ENCODE peak calls at places on chromosomes 3 and 15, in six cellular contexts. H, J, Q, C, L and A are unnamed samples.
A peak's percentile ranks its signal among the peaks of the same experiment; 100 is the strongest.

GRCh38 chr3:53303957-53304356 is 43.4 kb downstream of the DCP1A start:
- DNase-seq in H (peak; percentile 54), J (no peak), Q (no peak), C (no peak), L (no peak), A (no peak)

GRCh38 chr3:128274837-128275236 is 121.6 kb downstream of the EEFSEC start:
- DNase-seq in H (peak; percentile 96), J (no peak), Q (no peak), C (no peak), L (no peak), A (no peak)

GRCh38 chr15:66730168-66731014 is 28.4 kb downstream of the SMAD6 start:
- DNase-seq in H (no peak), J (no peak), Q (no peak), C (no peak), L (no peak), A (no peak)

GRCh38 chr3:31077021-31077601 is 182.7 kb upstream of the GADL1 start:
- DNase-seq in H (peak; percentile 75), J (peak; percentile 27), Q (peak; percentile 46), C (no peak), L (no peak), A (no peak)

GRCh38 chr3:21273256-21273999 is 477.6 kb downstream of the ZNF385D start:
- DNase-seq in H (no peak), J (no peak), Q (no peak), C (no peak), L (no peak), A (no peak)

GRCh38 chr3:172622916-172623700 is 87.8 kb downstream of the NCEH1 start:
- DNase-seq in H (peak; percentile 72), J (no peak), Q (no peak), C (peak; percentile 13), L (no peak), A (peak; percentile 30)

GRCh38 chr3:193960485-193961172 is 175.3 kb upstream of the HES1 start:
- DNase-seq in H (no peak), J (no peak), Q (no peak), C (no peak), L (no peak), A (no peak)

GRCh38 chr3:14576163-14576562 is 36.0 kb upstream of the GRIP2 start:
- DNase-seq in H (no peak), J (no peak), Q (no peak), C (no peak), L (no peak), A (no peak)

GRCh38 chr3:50519471-50520089 is 16.1 kb upstream of the CACNA2D2 start:
- DNase-seq in H (peak; percentile 61), J (peak; percentile 50), Q (peak; percentile 41), C (peak; percentile 62), L (peak; percentile 45), A (peak; percentile 87)

GRCh38 chr3:135736740-135737139 is 228.8 kb upstream of the PPP2R3A start:
- DNase-seq in H (no peak), J (no peak), Q (peak; percentile 21), C (no peak), L (no peak), A (no peak)

GRCh38 chr3:134485075-134485536 is 679 bp downstream of the ANAPC13 start:
- DNase-seq in H (peak; percentile 39), J (peak; percentile 21), Q (peak; percentile 25), C (no peak), L (no peak), A (no peak)

GRCh38 chr3:134487406-134487805 is 1.5 kb downstream of the CEP63 start:
- DNase-seq in H (no peak), J (no peak), Q (no peak), C (no peak), L (no peak), A (no peak)

GRCh38 chr3:134486577-134487041 is 752 bp downstream of the CEP63 start:
- DNase-seq in H (peak; percentile 36), J (no peak), Q (no peak), C (no peak), L (no peak), A (no peak)

GRCh38 chr3:134483195-134483890 is 2.4 kb downstream of the ANAPC13 start:
- DNase-seq in H (peak; percentile 72), J (no peak), Q (no peak), C (no peak), L (no peak), A (no peak)

GRCh38 chr3:134485620-134486576 is at the start of the genes ANAPC13 and CEP63:
- DNase-seq in H (peak; percentile 99), J (peak; percentile 87), Q (peak; percentile 97), C (peak; percentile 88), L (peak; percentile 94), A (peak; percentile 91)
- TF ChIP-seq CTCF in H (no peak), J (no peak), Q (peak; percentile 14), C (no peak), L (no peak), A (no peak)

DNA sequence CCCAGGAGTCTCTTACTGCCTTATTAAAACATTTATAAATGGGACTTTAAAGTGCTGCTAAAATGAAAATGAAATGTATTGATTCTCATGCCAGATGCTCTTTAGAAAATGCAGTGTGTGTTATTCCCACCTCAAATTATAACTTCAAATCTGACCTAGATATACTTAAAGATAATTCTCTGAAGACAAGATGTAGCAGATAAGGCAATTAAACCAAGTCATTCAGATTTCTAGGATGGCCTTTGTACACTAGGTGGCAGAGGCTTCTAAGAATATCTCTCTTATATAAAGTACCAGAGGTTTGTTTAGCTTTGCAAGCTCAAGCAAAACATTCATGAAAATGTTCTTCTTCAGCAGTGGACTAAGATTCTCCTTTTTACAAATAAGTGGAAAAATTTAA is 26.9 kb upstream of the GOLGA8B start:
- DNase-seq in H (peak; percentile 53), J (peak; percentile 15), Q (no peak), C (no peak), L (no peak), A (no peak)
- TF ChIP-seq CTCF in H (peak; percentile 54), J (no peak), Q (no peak), C (no peak), L (peak; percentile 48), A (peak; percentile 16)

GRCh38 chr3:196193037-196193737 is 18.0 kb downstream of the ZDHHC19 start:
- DNase-seq in H (no peak), J (no peak), Q (no peak), C (no peak), L (no peak), A (no peak)

GRCh38 chr3:196189608-196190347 is 21.4 kb downstream of the ZDHHC19 start:
- DNase-seq in H (no peak), J (no peak), Q (no peak), C (no peak), L (no peak), A (no peak)

GRCh38 chr3:196193738-196194541 is 17.3 kb downstream of the ZDHHC19 start:
- DNase-seq in H (no peak), J (no peak), Q (no peak), C (no peak), L (peak; percentile 78), A (no peak)

GRCh38 chr3:196194542-196194915 is 16.7 kb downstream of the ZDHHC19 start:
- DNase-seq in H (no peak), J (no peak), Q (no peak), C (no peak), L (no peak), A (no peak)

DNA sequence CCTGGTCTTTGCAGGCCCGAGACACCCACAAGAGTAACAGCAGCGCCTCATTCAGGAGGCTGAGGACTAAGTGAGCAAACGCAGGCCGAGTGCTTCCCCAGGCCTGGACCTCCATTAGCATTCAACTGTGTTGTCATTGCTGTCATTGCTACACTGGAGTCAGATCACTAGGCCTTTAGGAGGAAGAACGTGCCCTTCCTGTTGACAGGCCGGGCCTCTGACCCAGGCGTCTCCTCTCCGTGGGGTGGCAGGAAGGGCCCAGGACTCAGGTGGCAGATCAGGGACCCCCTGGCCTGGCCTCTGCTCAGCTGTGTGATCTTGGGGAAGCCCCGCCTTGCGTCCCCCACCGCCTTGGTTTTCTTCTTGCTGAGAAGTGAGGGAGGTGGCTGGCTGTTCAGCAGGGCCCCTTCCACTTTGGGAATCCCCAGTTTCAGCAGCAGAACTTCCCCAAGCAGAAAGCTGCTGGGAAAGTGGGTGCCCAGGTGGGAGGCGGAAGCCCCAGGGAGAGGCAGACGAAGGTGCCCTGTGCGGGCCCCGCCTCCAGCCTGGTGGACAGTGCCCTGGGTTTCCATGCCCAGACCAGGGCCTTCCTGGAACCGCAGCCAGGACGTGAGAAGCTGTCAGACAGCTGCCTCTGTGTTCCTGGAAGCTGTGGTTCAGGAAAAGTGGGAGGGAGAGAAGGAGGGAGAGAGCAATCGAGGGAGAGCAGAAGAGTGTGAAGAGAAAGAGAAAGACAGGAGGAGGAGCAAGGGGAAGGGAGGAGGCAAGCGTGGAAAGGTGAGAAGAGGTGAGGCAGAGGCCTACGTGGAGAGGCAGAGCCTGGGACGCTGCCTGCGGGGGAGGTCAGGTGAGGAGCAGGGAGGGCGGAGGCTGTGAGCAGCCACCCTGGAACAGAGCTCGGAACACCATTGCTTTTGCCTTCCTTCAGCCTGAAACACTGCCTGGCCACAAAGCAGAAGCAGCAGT is 18.9 kb downstream of the ZDHHC19 start:
- DNase-seq in H (no peak), J (no peak), Q (peak; percentile 35), C (peak; percentile 12), L (peak; percentile 29), A (no peak)
- TF ChIP-seq CTCF in H (peak; percentile 34), J (no peak), Q (peak; percentile 63), C (no peak), L (no peak), A (no peak)

DNA sequence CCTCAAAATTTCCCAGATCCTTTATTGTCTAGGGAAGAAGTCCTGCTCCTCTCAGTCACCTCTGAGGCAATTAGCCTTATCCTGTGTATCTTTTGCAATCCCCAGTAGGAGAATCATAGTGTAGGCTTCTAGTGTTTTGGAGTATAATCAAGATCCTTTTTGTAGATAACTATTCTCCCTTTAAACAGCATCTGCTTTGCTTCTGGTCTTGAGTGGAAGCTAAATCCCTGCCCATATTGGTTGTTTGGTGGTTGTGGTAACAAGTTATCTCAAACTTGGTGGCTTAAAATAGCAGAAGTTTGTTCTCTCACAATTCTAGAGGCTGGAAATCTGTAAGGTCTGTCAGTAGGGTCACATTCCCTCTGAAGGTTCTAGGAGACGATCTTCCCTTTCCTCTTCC is 217.5 kb upstream of the RASGRP1 start:
- DNase-seq in H (no peak), J (no peak), Q (no peak), C (no peak), L (no peak), A (no peak)
- TF ChIP-seq CTCF in H (no peak), J (no peak), Q (no peak), C (no peak), L (no peak), A (no peak)

GRCh38 chr15:68874788-68875187 is 54.1 kb upstream of the ANP32A start:
- DNase-seq in H (no peak), J (no peak), Q (no peak), C (no peak), L (no peak), A (no peak)
- TF ChIP-seq CTCF in H (no peak), J (no peak), Q (no peak), C (no peak), L (no peak), A (no peak)

DNA sequence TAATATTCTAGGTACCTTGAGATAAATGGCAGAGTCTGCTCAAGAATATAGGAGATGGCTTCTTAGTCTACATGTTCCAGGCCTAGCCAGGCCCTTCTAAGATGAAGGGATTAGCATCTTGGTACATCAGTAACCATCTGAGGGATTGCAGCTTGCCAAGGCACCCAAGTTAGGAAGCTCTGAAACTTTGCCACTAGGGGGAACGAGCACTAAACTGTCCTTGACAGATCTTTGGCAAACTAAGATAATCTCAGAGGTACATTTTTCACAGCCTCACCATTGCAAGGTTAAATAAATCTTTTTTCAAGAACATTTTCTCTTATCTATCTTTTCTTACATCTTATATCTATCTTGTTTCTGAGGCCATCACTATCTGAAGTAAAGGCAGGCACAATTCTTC is 351.2 kb downstream of the RAP2B start:
- DNase-seq in H (peak; percentile 38), J (peak; percentile 2), Q (peak; percentile 3), C (no peak), L (no peak), A (no peak)
- TF ChIP-seq CTCF in H (peak; percentile 57), J (no peak), Q (no peak), C (peak; percentile 16), L (peak; percentile 12), A (peak; percentile 37)